ENCODE peak calls at places on chromosomes 7 and 10, in four cellular contexts. C is tibial artery, M is mucosa of descending colon, A is left lung. D is an unnamed sample.

GRCh38 chr7:70695804-70696104 is 436.2 kb upstream of the GALNT17 start:
- DNase-seq in M (peak), A (no peak), C (no peak), D (peak)

GRCh38 chr7:134470864-134471263 is 12.0 kb upstream of the AKR1B1 start:
- DNase-seq in A (no peak), C (no peak), M (no peak), D (no peak)

GRCh38 chr7:127587663-127588018 is 570 bp upstream of the ARF5 start:
- DNase-seq in A (no peak), C (no peak), M (peak), D (no peak)

GRCh38 chr10:29643785-29644501 is 9.2 kb upstream of the SVIL start:
- DNase-seq in M (no peak), A (no peak), C (peak), D (no peak)

GRCh38 chr7:7793921-7794320 is 75.5 kb upstream of the RPA3 start:
- DNase-seq in C (no peak), A (no peak), M (no peak), D (no peak)

GRCh38 chr10:7797582-7797981 is 9.6 kb downstream of the ATP5F1C start:
- DNase-seq in M (no peak), C (no peak), A (peak), D (no peak)

GRCh38 chr7:155555116-155555695 is 8.8 kb upstream of the CNPY1 start:
- DNase-seq in M (no peak), C (no peak), A (no peak), D (no peak)

GRCh38 chr7:99827040-99827778 is 604 bp upstream of the CYP3A43 start:
- DNase-seq in C (no peak), M (no peak), A (no peak), D (no peak)

GRCh38 chr10:8235253-8236027 is 181.0 kb downstream of the GATA3 start:
- DNase-seq in A (no peak), M (no peak), C (no peak), D (no peak)

GRCh38 chr10:110304394-110304779 is 333 bp downstream of the SMNDC1 start:
- DNase-seq in C (no peak), M (peak), A (no peak), D (no peak)

GRCh38 chr7:151088856-151089699 is 2.8 kb downstream of the AGAP3 start:
- DNase-seq in A (peak), M (peak), C (peak), D (no peak)

GRCh38 chr10:44330431-44330830 is 54.5 kb downstream of the CXCL12 start:
- DNase-seq in M (no peak), C (no peak), A (no peak), D (no peak)

GRCh38 chr10:86829472-86829871 is 73.1 kb downstream of the BMPR1A start:
- DNase-seq in A (no peak), C (no peak), M (no peak), D (no peak)

GRCh38 chr10:80964955-80965614 is 427.4 kb downstream of the SH2D4B start:
- DNase-seq in A (no peak), M (no peak), C (no peak), D (peak)

GRCh38 chr7:155882596-155882995 is 70.3 kb upstream of the SHH start:
- DNase-seq in A (no peak), C (no peak), M (no peak), D (no peak)

GRCh38 chr7:2870471-2870941 is 26.4 kb upstream of the GNA12 start:
- DNase-seq in A (peak), C (peak), M (peak), D (peak)

GRCh38 chr7:131409129-131409766 is 81.6 kb downstream of the MKLN1 start:
- DNase-seq in M (no peak), C (no peak), A (no peak), D (no peak)

GRCh38 chr10:122498521-122498920 is 37.2 kb downstream of the HTRA1 start:
- DNase-seq in M (no peak), A (no peak), C (peak), D (no peak)

GRCh38 chr10:17736223-17736622 is 15.8 kb upstream of the TMEM236 start:
- DNase-seq in C (no peak), M (no peak), A (no peak), D (no peak)

GRCh38 chr10:12617205-12618175 is 268.1 kb downstream of the CAMK1D start:
- DNase-seq in M (no peak), C (no peak), A (no peak), D (peak)

GRCh38 chr7:46633816-46634215 is 712.7 kb upstream of the IGFBP3 start:
- DNase-seq in M (no peak), C (no peak), A (no peak), D (no peak)

GRCh38 chr7:146146866-146147265 is 30.3 kb downstream of the CNTNAP2 start:
- DNase-seq in C (no peak), M (no peak), A (no peak), D (no peak)

GRCh38 chr10:124568858-124569622 is 107.4 kb downstream of the LHPP start:
- DNase-seq in A (peak), M (no peak), C (peak), D (no peak)
- TF ChIP-seq CTCF in A (no peak), M (no peak), C (no peak), D (no peak)

DNA sequence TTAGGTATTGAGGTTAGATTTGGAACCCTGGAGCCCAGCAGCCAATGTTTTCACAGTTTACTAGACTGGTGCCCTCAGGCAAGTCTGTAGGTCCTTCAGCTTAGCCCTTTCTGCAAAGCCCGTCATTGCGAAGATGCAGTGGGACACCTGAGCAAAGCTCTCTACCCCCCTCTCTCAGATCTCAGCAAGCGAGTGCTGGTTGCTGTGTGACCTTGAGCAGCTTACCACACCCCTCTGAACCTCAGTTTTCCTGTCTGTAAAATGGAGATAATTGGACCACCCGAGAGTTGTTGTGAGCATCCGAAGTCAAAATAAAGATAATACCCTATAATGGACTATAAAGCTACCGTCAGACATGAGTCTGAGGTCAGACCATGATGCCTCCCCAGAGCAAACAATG is 3.7 kb downstream of the NPC1L1 start:
- DNase-seq in C (no peak), M (no peak), A (no peak), D (peak)
- TF ChIP-seq CTCF in C (no peak), M (no peak), A (no peak), D (no peak)

GRCh38 chr7:12800501-12800900 is 113.1 kb downstream of the ARL4A start:
- DNase-seq in C (no peak), M (no peak), A (no peak), D (no peak)
- TF ChIP-seq CTCF in C (no peak), M (no peak), A (no peak), D (no peak)

GRCh38 chr10:48769706-48770105 is 85.0 kb downstream of the WDFY4 start:
- DNase-seq in A (no peak), M (no peak), C (no peak), D (no peak)

GRCh38 chr10:48765527-48765926 is 80.9 kb downstream of the WDFY4 start:
- DNase-seq in M (no peak), C (no peak), A (no peak), D (no peak)

GRCh38 chr10:48770558-48771089 is 86.0 kb downstream of the WDFY4 start:
- DNase-seq in C (no peak), A (no peak), M (no peak), D (no peak)

GRCh38 chr10:48768451-48768766 is 83.7 kb downstream of the WDFY4 start:
- DNase-seq in C (no peak), M (no peak), A (no peak), D (no peak)

GRCh38 chr10:48767752-48768450 is 83.2 kb downstream of the WDFY4 start:
- DNase-seq in A (no peak), C (no peak), M (no peak), D (no peak)
- TF ChIP-seq CTCF in A (no peak), C (no peak), M (no peak), D (no peak)

D was measured in GM13977.